ENCODE peak calls at places on chromosomes 1 and 21, in ten cellular contexts. N, B, Y, T, O, S, Q, F, D and R are unnamed samples. For H3K9me3, the result is how much of the 10 kb centered on the place peaks cover.

GRCh38 chr1:231729541-231729940 is 103.0 kb downstream of the DISC1 start:
- DNase-seq in Q (no peak), Y (no peak), T (no peak), F (no peak), N (no peak), S (no peak), B (no peak), D (no peak), O (no peak), R (no peak)

GRCh38 chr1:234724517-234725176 is 114.7 kb upstream of the IRF2BP2 start:
- DNase-seq in Q (no peak), T (no peak), S (peak), F (no peak), Y (peak), D (no peak), N (peak), O (no peak), B (peak), R (peak)

GRCh38 chr1:160161965-160162705 is 10.7 kb downstream of the ATP1A4 start:
- DNase-seq in Y (no peak), O (no peak), B (no peak), F (no peak), T (peak), Q (no peak), D (no peak), N (no peak), S (no peak), R (peak)

GRCh38 chr1:17027900-17028299 is 16.2 kb upstream of the ATP13A2 start:
- DNase-seq in T (no peak), S (no peak), F (no peak), B (no peak), Q (no peak), Y (peak), N (no peak), O (no peak), D (no peak), R (no peak)

GRCh38 chr1:59290173-59290954 is 6.5 kb upstream of the FGGY start:
- DNase-seq in Y (peak), Q (peak), N (no peak), B (no peak), O (peak), D (peak), S (no peak), T (peak), F (peak), R (no peak)

GRCh38 chr1:57966340-57966739 is 542.5 kb upstream of the DAB1 start:
- DNase-seq in D (no peak), F (no peak), O (peak), Q (no peak), T (no peak), Y (no peak), S (no peak), B (no peak), N (no peak), R (no peak)

GRCh38 chr21:45768741-45769049 is 125.2 kb downstream of the PCBP3 start:
- DNase-seq in O (no peak), N (no peak), F (peak), B (no peak), S (peak), T (peak), D (no peak), Q (no peak), Y (no peak), R (no peak)

GRCh38 chr1:8889925-8890785 is 11.7 kb upstream of the ENO1 start:
- DNase-seq in Q (no peak), D (peak), F (no peak), N (peak), Y (peak), S (no peak), T (no peak), O (no peak), B (peak), R (peak)

GRCh38 chr1:19582318-19582717 is 61.8 kb upstream of the NBL1 start:
- DNase-seq in N (no peak), S (peak), F (peak), Q (peak), Y (peak), B (no peak), T (peak), D (peak), O (peak), R (peak)

GRCh38 chr1:28208818-28209441 is 23.9 kb downstream of the DNAJC8 start:
- DNase-seq in N (peak), Q (peak), F (peak), D (peak), Y (peak), T (peak), O (peak), S (peak), B (no peak), R (peak)

GRCh38 chr1:156661932-156662587 is 15.1 kb downstream of the NES start:
- DNase-seq in O (peak), Y (no peak), B (no peak), D (peak), T (no peak), S (no peak), Q (no peak), N (no peak), F (no peak), R (no peak)

GRCh38 chr21:26273686-26274313 is 103.2 kb upstream of the APP start:
- DNase-seq in F (no peak), Y (no peak), B (no peak), Q (no peak), D (no peak), O (no peak), N (no peak), T (no peak), S (no peak), R (no peak)
- H3K9me3 ChIP-seq in F (under half), Y (under half), B (under half), Q (under half), D (under half), O (under half), N (under half), T (half or more), S (under half), R (under half)

GRCh38 chr1:4056989-4057388 is 156.9 kb upstream of the C1orf174 start:
- DNase-seq in B (no peak), F (no peak), N (no peak), T (no peak), Y (no peak), Q (no peak), D (no peak), O (no peak), S (no peak), R (no peak)
- H3K9me3 ChIP-seq in B (under half), F (under half), N (under half), T (under half), Y (under half), Q (under half), D (under half), O (under half), S (under half), R (under half)

GRCh38 chr1:238341395-238341794 is 450.7 kb upstream of the ZP4 start:
- DNase-seq in Y (no peak), F (no peak), S (no peak), B (no peak), N (no peak), D (no peak), O (no peak), T (no peak), Q (no peak), R (no peak)
- H3K9me3 ChIP-seq in Y (under half), F (under half), S (under half), B (under half), N (under half), D (under half), O (under half), T (under half), Q (under half), R (under half)

GRCh38 chr1:52531473-52531872 is 21.4 kb downstream of the TUT4 start:
- DNase-seq in T (no peak), Q (no peak), S (no peak), O (no peak), B (no peak), Y (no peak), D (no peak), N (no peak), F (no peak), R (no peak)

GRCh38 chr1:52533710-52534109 is 19.2 kb downstream of the TUT4 start:
- DNase-seq in O (no peak), B (no peak), T (no peak), S (no peak), D (no peak), N (no peak), Y (no peak), F (no peak), Q (no peak), R (no peak)

GRCh38 chr1:52532247-52532646 is 20.6 kb downstream of the TUT4 start:
- DNase-seq in S (no peak), B (no peak), Q (no peak), Y (no peak), T (no peak), D (no peak), O (no peak), F (no peak), N (no peak), R (no peak)

GRCh38 chr1:52532732-52533327 is 20.1 kb downstream of the TUT4 start:
- DNase-seq in O (no peak), S (no peak), Q (no peak), Y (no peak), F (no peak), B (no peak), T (no peak), N (no peak), D (no peak), R (no peak)

DNA sequence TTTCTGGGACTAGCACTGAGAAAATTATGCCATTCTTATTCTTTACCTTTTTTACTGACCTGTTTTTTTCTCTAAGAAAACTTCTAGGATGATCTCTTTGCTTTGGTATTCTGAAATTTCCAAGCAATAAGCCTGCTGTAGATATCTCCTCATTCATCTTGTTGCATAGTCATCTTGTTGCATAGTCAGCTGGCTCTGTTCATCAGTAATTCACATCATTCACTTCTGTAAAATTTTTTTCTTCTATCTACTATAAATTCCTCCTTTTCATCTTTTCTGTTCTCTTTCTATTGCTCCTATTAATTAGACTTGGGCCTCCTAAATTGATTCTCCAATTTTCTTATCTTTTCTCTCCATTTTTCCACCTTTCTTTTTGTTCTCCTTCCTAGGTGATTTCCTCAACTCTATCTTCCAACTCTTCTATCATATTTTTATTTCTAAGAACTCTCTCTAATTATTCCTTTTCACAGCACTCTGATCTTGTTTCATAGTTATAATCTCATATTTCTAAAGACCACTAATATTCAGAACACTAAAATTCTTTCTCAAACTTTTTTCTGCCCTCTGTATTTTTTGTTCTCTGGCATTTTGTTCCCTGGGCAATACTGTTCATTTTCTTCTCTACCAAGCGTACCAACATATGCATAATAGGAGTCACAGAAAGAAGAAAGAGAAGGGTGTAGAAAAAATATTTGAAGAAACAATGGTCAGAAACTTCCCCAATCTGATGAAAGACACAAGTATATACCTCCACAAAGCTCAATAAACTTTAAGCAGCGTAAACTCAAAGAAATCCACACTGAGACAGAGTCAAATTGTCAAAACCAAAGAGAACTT is 17.7 kb downstream of the TUT4 start:
- DNase-seq in N (no peak), T (no peak), Q (no peak), O (no peak), F (no peak), Y (no peak), D (no peak), B (no peak), S (no peak), R (no peak)
- H3K9me3 ChIP-seq in N (under half), T (under half), Q (under half), O (under half), F (under half), Y (under half), D (under half), B (under half), S (under half), R (under half)

GRCh38 chr1:228246216-228246900 is 38.5 kb downstream of the OBSCN start:
- DNase-seq in T (no peak), S (no peak), O (no peak), B (peak), N (no peak), Y (no peak), D (no peak), F (no peak), Q (no peak), R (no peak)
- H3K9me3 ChIP-seq in T (under half), S (half or more), O (under half), B (half or more), N (under half), Y (under half), D (under half), F (half or more), Q (under half), R (under half)

GRCh38 chr1:4000811-4001251 is 100.8 kb upstream of the C1orf174 start:
- DNase-seq in D (no peak), Y (no peak), N (no peak), T (no peak), F (no peak), S (no peak), O (no peak), Q (no peak), B (no peak), R (no peak)

GRCh38 chr1:4002061-4002521 is 102.0 kb upstream of the C1orf174 start:
- DNase-seq in T (no peak), B (no peak), S (no peak), Y (no peak), F (no peak), N (no peak), Q (no peak), D (no peak), O (no peak), R (no peak)

GRCh38 chr1:4003846-4004505 is 103.9 kb upstream of the C1orf174 start:
- DNase-seq in D (no peak), T (no peak), S (no peak), Q (no peak), B (no peak), F (no peak), N (no peak), Y (no peak), O (no peak), R (no peak)

GRCh38 chr1:4001461-4001860 is 101.4 kb upstream of the C1orf174 start:
- DNase-seq in T (no peak), F (no peak), S (no peak), D (no peak), N (no peak), B (no peak), O (no peak), Y (no peak), Q (no peak), R (no peak)

GRCh38 chr1:4002741-4003140 is 102.7 kb upstream of the C1orf174 start:
- DNase-seq in Y (no peak), O (no peak), F (no peak), N (no peak), T (no peak), Q (no peak), D (no peak), S (no peak), B (no peak), R (no peak)
- H3K9me3 ChIP-seq in Y (under half), O (under half), F (under half), N (under half), T (under half), Q (under half), D (under half), S (under half), B (under half), R (under half)

GRCh38 chr21:28252923-28253322 is 739.8 kb downstream of the LTN1 start:
- DNase-seq in N (no peak), O (no peak), D (no peak), S (no peak), B (no peak), F (no peak), T (no peak), Y (no peak), Q (no peak), R (no peak)

GRCh38 chr21:28253971-28254370 is 738.7 kb downstream of the LTN1 start:
- DNase-seq in N (no peak), Y (no peak), B (no peak), Q (no peak), O (no peak), T (no peak), F (no peak), D (no peak), S (no peak), R (no peak)

GRCh38 chr21:28253378-28253777 is 739.3 kb downstream of the LTN1 start:
- DNase-seq in O (no peak), N (no peak), Y (no peak), D (peak), F (no peak), Q (no peak), S (no peak), B (no peak), T (no peak), R (no peak)

GRCh38 chr21:28257276-28257675 is 735.4 kb downstream of the LTN1 start:
- DNase-seq in Y (no peak), D (no peak), T (no peak), B (no peak), O (no peak), N (no peak), S (no peak), Q (no peak), F (no peak), R (no peak)

DNA sequence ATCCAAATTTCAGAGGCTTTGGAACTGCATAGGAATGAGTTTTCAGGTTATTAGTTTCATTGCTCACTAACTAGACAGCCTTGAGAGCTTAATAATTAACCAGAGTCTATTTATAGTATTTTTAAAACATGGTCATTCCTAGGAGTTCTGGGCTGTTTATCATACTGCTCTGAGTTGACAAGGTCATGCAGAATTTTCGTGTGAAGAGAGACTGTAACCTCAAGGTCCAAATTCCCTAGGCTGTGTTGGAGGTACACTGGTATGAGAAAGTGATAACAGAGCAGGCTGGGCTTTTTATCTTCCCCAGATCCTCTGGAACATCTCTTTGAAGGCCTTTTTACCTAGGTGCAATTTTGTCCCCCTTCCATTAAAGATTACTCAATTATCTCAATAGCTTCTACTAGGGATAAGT is 736.3 kb downstream of the LTN1 start:
- DNase-seq in D (no peak), S (no peak), B (no peak), Q (peak), O (no peak), T (no peak), Y (no peak), F (no peak), N (no peak), R (no peak)
- H3K9me3 ChIP-seq in D (under half), S (under half), B (under half), Q (under half), O (under half), T (under half), Y (under half), F (under half), N (under half), R (under half)